ENCODE peak calls at places on chromosomes 4 and X, in nine cellular contexts. V is IMR-90, A is Panc1, G is heart right ventricle, O is GM06990, Z is H1, X is brain microvascular endothelial cell, S is lower leg skin, L is right lobe of liver. J is an unnamed sample.

GRCh38 chrX:40174594-40175415 is 77.0 kb upstream of the BCOR start:
- DNase-seq in X (peak), Z (no peak), A (no peak), V (no peak), O (no peak), L (peak), S (no peak), G (peak), J (no peak)

GRCh38 chr4:138734746-138735145 is 280.8 kb upstream of the NOCT start:
- DNase-seq in L (no peak), A (no peak), V (peak), G (no peak), Z (no peak), S (no peak), X (peak), O (no peak), J (peak)

GRCh38 chr4:74474345-74475099 is 29.6 kb downstream of the AREG start:
- DNase-seq in S (no peak), O (no peak), A (no peak), X (peak), V (peak), Z (no peak), L (no peak), G (no peak), J (no peak)

GRCh38 chr4:54723220-54723619 is 65.5 kb downstream of the KIT start:
- DNase-seq in V (no peak), X (no peak), L (no peak), G (no peak), A (no peak), O (no peak), Z (no peak), S (no peak), J (no peak)

GRCh38 chrX:44873415-44874270 is 655 bp downstream of the KDM6A start:
- DNase-seq in X (peak), G (peak), A (no peak), S (peak), V (peak), Z (no peak), L (peak), O (peak), J (no peak)

GRCh38 chrX:20382518-20383291 is 116.0 kb upstream of the RPS6KA3 start:
- DNase-seq in S (no peak), G (no peak), Z (no peak), A (no peak), X (no peak), V (no peak), O (peak), L (no peak), J (no peak)

GRCh38 chr4:88027611-88028608 is 20.5 kb downstream of the PKD2 start:
- DNase-seq in O (no peak), S (no peak), Z (no peak), V (peak), G (no peak), A (no peak), L (no peak), X (peak), J (no peak)

GRCh38 chr4:64899563-64899962 is 490.3 kb upstream of the TECRL start:
- DNase-seq in Z (no peak), A (no peak), G (no peak), O (no peak), S (no peak), X (no peak), L (no peak), V (no peak), J (no peak)

GRCh38 chr4:52711834-52712171 is 39.4 kb downstream of the ERVMER34-1 start:
- DNase-seq in Z (no peak), O (no peak), V (no peak), G (no peak), A (no peak), L (no peak), X (no peak), S (no peak), J (no peak)

GRCh38 chr4:52712172-52712990 is 38.8 kb downstream of the ERVMER34-1 start:
- DNase-seq in G (peak), X (peak), Z (peak), S (peak), V (peak), O (peak), L (peak), A (no peak), J (peak)

GRCh38 chr4:52713456-52713937 is 37.7 kb downstream of the ERVMER34-1 start:
- DNase-seq in S (no peak), V (peak), A (no peak), O (no peak), Z (no peak), X (no peak), G (no peak), L (no peak), J (no peak)

GRCh38 chr4:52711271-52711670 is 40.0 kb downstream of the ERVMER34-1 start:
- DNase-seq in G (no peak), O (no peak), X (no peak), A (no peak), Z (no peak), V (no peak), L (no peak), S (no peak), J (no peak)

GRCh38 chr4:52712991-52713275 is 38.3 kb downstream of the ERVMER34-1 start:
- DNase-seq in G (no peak), X (no peak), L (no peak), S (no peak), O (no peak), V (no peak), Z (no peak), A (no peak), J (no peak)
- H3K4me3 ChIP-seq in G (peak), X (peak), L (peak), S (peak), O (peak), V (peak), Z (peak), A (peak), J (peak)

DNA sequence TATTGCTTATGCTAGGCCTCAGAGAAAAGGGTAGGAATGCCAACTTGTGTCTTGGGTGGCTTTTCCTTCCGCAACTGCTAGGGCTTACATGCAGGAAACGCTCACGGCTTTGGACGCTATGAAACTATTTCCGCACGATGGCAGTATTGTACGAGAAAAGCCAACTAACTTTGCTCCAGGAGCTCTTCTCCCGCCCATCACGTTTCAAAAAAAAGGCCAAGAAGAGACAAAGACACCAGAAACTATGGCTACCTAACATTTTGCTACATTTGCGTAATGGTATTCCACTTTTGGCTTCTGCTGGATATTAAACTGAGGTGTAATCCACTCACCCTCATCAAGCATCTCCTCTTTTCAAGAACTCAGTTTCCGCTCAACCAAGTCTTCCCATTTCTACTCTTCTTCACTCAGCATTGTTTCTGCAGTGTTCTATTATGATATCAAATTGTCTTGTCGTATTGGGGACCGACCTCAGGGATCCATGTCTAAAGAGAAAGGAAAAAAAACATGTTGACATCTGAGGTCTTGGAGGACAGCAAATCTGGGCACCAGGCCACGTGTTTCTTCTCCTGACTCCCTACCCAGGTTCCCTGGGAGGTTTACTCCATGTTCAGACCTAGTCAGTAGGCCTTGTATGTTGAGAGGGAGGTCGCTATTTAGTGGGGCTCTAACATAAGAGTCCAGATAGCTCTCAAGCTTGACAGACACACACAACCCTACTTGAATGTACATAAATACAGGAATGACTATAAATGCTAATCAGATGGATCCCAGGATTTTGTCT is 239.4 kb upstream of the STK26 start:
- DNase-seq in L (peak), Z (no peak), V (peak), X (peak), O (peak), S (no peak), A (peak), G (no peak), J (no peak)
- TF ChIP-seq CTCF in L (peak), Z (no peak), V (peak), X (peak), O (peak), S (no peak), A (peak), G (no peak), J (no peak)

DNA sequence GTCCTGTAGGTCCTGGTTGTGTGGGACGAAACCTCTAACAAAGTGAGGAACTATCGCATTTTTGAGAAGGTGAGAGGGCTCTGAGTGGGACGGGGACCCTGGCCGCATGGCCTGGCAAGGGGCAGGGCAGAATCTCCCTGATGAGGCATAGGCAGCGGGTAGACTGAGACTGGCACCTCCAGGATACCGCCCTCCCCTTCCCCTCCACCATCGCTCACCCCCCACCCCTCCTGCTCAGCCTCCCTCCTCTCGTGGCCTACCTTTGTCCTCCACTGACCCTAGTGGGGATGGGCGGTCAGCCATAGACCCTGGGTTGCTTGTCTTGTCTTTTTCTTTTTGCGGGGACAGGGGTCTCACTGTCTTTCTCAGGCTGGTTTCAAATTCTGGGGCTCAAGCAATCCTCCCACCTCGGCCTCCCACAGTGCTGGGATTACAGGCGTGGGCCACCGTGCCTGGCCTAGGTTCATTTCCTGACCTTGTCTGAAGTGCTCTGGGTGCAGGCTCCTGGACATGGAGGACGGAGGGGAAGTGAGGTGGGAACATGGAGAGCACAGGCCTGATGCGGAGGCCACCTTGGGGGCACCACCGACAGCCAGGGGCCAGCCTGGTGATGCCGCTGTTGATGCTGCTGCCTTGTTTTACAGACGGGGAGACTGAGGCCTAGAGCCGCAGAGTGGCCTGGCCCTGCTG is 10.5 kb upstream of the ADD1 start:
- DNase-seq in V (no peak), G (no peak), Z (no peak), O (no peak), S (no peak), X (no peak), L (no peak), A (no peak), J (no peak)
- H3K4me3 ChIP-seq in V (no peak), G (no peak), Z (no peak), O (no peak), S (no peak), X (no peak), L (no peak), A (no peak), J (no peak)

GRCh38 chrX:63434206-63434605 is 83.1 kb upstream of the SPIN4 start:
- DNase-seq in O (no peak), L (no peak), Z (no peak), S (no peak), V (no peak), X (no peak), A (no peak), G (no peak), J (no peak)

GRCh38 chrX:63428348-63428747 is 77.2 kb upstream of the SPIN4 start:
- DNase-seq in L (no peak), G (no peak), V (peak), Z (no peak), O (no peak), S (no peak), X (no peak), A (no peak), J (no peak)

GRCh38 chrX:63434665-63435064 is 83.5 kb upstream of the SPIN4 start:
- DNase-seq in Z (no peak), V (peak), G (no peak), O (no peak), A (no peak), L (no peak), X (no peak), S (peak), J (peak)

GRCh38 chrX:63426519-63426918 is 75.4 kb upstream of the SPIN4 start:
- DNase-seq in L (no peak), O (no peak), V (no peak), A (no peak), Z (no peak), X (no peak), S (no peak), G (no peak), J (no peak)

GRCh38 chrX:63430026-63430425 is 78.9 kb upstream of the SPIN4 start:
- DNase-seq in S (no peak), L (no peak), V (no peak), A (no peak), X (no peak), Z (no peak), G (no peak), O (no peak), J (no peak)
- TF ChIP-seq CTCF in S (no peak), L (no peak), V (no peak), A (peak), X (no peak), Z (peak), G (no peak), O (no peak), J (no peak)

DNA sequence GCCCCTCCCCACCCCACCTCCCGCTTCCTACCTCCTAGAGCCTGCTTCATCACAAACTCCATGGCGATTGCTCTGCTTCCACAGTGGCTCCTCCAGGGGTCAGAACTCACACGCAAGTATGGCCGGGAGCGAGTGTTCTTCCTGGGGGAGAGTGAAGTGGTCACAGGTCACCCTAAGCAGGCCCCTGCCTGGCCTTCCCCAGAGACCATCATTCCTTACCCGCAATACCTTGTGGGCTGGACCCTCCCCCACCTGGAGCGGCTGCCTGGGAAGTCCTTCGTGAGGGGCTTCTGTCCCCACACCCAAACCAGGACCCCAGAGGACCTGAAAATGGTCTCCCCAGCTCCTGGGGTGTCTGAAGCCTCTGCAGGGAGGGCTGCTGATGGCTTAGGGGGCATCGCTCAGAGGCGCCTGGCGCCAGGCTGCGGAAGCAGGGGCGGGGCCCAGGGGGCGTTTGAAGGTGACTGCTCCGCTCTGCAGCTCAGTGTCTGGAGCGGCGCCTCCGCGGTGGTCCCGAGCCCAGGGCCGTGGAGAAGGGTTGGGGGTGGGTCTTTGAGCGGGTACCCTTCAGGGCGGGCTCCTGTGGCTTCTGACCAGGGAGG is 1.4 kb downstream of the CPLX1 start:
- DNase-seq in V (no peak), O (no peak), A (no peak), L (no peak), Z (no peak), S (no peak), G (no peak), X (no peak), J (no peak)
- H3K4me3 ChIP-seq in V (no peak), O (no peak), A (no peak), L (no peak), Z (no peak), S (no peak), G (no peak), X (no peak), J (no peak)

DNA sequence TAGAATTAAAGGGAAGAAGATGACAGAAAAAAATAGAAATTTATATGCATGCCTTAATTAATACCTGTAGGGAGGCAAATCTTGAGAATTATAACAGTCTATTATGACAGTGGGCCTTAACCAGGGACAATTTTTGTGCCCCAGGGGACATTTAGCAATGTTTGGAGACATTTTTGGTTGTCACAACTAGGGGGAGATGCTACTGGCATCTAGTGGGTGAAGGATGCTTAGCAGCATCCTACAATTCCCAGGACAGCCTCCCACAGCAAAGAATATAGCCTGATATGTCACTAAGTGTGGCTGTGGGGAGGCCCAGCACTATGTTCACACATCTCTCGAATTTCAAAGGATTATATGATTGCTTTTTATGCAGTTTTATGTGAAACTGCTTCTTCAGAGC is 10.5 kb downstream of the GPR82 start:
- DNase-seq in V (peak), O (no peak), Z (no peak), L (no peak), A (peak), G (no peak), X (peak), S (no peak), J (no peak)
- TF ChIP-seq CTCF in V (peak), O (peak), Z (peak), L (peak), A (peak), G (peak), X (peak), S (no peak), J (peak)

GRCh38 chrX:110745288-110745687 is 50.3 kb downstream of the CHRDL1 start:
- DNase-seq in A (no peak), S (no peak), G (no peak), O (no peak), V (no peak), L (no peak), X (no peak), Z (no peak), J (no peak)

GRCh38 chrX:110750526-110751189 is 45.0 kb downstream of the CHRDL1 start:
- DNase-seq in L (no peak), G (no peak), Z (no peak), V (no peak), S (no peak), X (no peak), O (no peak), A (no peak), J (no peak)

GRCh38 chrX:110743679-110744340 is 51.8 kb downstream of the CHRDL1 start:
- DNase-seq in A (no peak), O (no peak), Z (no peak), S (peak), L (no peak), X (no peak), G (no peak), V (peak), J (peak)

GRCh38 chrX:110746014-110746413 is 49.6 kb downstream of the CHRDL1 start:
- DNase-seq in L (no peak), S (no peak), G (no peak), X (no peak), V (no peak), Z (no peak), A (no peak), O (no peak), J (no peak)

GRCh38 chrX:110748256-110748811 is 47.3 kb downstream of the CHRDL1 start:
- DNase-seq in V (no peak), O (no peak), A (no peak), S (no peak), X (no peak), L (no peak), G (no peak), Z (no peak), J (no peak)
- H3K4me3 ChIP-seq in V (no peak), O (no peak), A (no peak), S (no peak), X (no peak), L (no peak), G (no peak), Z (no peak), J (no peak)

DNA sequence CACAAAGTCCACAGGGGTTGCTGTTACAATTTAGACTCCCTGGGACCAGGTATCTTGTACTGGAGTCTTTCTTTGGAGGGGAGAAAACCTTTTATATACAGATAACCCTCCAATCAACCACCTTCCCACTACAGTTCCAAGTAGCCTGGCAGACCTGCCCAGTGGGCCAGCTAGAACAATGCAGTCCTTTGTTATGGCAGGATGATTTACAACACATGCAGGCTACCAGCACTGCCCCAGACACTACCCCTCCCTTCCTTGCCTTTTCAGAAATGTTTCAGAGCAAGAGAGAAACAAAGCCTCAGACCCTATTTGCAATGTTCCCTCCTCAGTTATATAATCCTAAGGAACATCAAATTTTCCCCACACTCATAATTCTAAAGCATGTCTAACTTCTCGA is 11.1 kb downstream of the RASL11B start:
- DNase-seq in L (no peak), Z (no peak), G (no peak), V (no peak), A (no peak), X (no peak), O (no peak), S (no peak), J (no peak)
- TF ChIP-seq CTCF in L (no peak), Z (no peak), G (no peak), V (no peak), A (no peak), X (no peak), O (no peak), S (no peak), J (no peak)

DNA sequence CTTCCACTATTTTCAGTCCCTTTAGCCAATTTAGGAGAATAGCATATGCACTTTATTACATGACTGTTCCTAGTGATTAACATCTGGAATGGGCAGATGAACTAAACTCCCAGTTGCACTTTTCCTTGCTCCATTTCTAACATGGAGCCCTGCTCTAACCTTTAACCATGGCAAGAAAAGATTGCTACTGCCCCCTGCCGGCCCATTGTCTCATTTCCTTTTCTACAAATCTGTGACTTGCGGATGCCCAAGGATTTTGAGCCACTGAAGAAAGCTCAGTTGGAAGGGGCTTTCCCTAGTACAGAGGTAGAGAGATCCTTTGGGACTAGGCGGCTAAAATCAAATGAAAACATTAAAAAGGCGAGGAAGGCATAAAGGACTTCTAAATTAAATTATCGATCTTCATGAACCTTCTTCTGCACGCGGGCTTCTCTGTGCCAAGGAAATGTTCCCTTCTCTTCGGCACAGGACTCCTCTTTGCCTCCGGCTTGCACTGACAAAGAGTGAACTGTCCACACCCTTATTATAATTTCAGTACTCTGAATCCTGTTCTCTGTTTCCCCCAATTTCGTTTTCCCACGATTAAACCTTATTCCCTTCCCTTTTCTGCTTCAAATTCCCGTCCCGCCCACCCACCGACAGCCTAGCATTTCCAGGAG is 578 bp upstream of the GLRA2 start:
- DNase-seq in Z (peak), S (peak), L (peak), V (peak), A (peak), G (peak), O (peak), X (peak), J (peak)
- H3K4me3 ChIP-seq in Z (peak), S (no peak), L (no peak), V (no peak), A (no peak), G (no peak), O (no peak), X (peak), J (no peak)

DNA sequence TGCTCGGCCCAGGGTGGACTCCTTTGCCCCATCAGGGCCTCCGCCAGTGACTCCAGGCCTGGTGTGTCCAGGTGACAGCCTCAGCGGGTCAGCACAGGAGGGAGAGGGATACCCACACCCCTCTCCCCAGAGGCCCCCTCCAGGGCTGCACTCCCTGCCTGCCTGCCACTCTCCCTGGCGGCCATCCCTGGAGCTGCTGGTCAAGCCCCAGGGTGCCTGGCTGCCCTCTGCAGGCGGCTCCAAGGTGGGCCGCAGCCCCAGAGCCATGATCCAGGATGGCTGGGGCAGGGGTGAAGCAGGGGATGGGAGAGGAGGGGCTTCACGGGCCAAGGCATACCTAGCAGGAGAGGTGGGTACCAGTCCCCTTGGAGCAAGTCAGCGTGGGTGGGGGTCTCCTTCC is 3.8 kb downstream of the FGFRL1 start:
- DNase-seq in Z (no peak), X (no peak), A (no peak), S (no peak), L (no peak), G (no peak), V (no peak), O (no peak), J (no peak)
- TF ChIP-seq CTCF in Z (peak), X (peak), A (no peak), S (no peak), L (no peak), G (no peak), V (no peak), O (no peak), J (no peak)